ENCODE peak calls at places on chromosome 15, in four cellular contexts. X, J, P and G are unnamed samples.

GRCh38 chr15:74382004-74382816 is 14.8 kb upstream of the CYP11A1 start:
- DNase-seq in X (peak; percentile 92), J (peak; percentile 89), P (peak; percentile 59), G (peak; percentile 83)

GRCh38 chr15:100210338-100210737 is 131.4 kb downstream of the ADAMTS17 start:
- DNase-seq in X (peak; percentile 37), J (no peak), P (no peak), G (no peak)

GRCh38 chr15:80635953-80636352 is 59.2 kb upstream of the ABHD17C start:
- DNase-seq in X (no peak), J (no peak), P (no peak), G (no peak)

GRCh38 chr15:83581381-83581780 is 72.5 kb upstream of the ADAMTSL3 start:
- DNase-seq in X (no peak), J (no peak), P (no peak), G (no peak)

GRCh38 chr15:32870240-32871033 is 152.6 kb downstream of the GREM1 start:
- DNase-seq in X (peak; percentile 64), J (no peak), P (peak; percentile 99), G (peak; percentile 58)

GRCh38 chr15:33915571-33916407 is 52.5 kb upstream of the CHRM5 start:
- DNase-seq in X (no peak), J (no peak), P (no peak), G (no peak)

GRCh38 chr15:66114863-66115425 is 138.6 kb downstream of the MEGF11 start:
- DNase-seq in X (no peak), J (no peak), P (no peak), G (no peak)

GRCh38 chr15:47337106-47337505 is 380.2 kb upstream of the SEMA6D start:
- DNase-seq in X (no peak), J (no peak), P (no peak), G (no peak)

GRCh38 chr15:98123297-98123696 is 162.8 kb downstream of the ARRDC4 start:
- DNase-seq in X (no peak), J (no peak), P (no peak), G (no peak)

GRCh38 chr15:78620839-78621421 is at the start of gene CHRNA3:
- DNase-seq in X (no peak), J (no peak), P (no peak), G (no peak)

GRCh38 chr15:70083423-70083822 is 14.3 kb downstream of the TLE3 start:
- DNase-seq in X (no peak), J (peak; percentile 34), P (no peak), G (no peak)

GRCh38 chr15:68421798-68422402 is 10.1 kb downstream of the ITGA11 start:
- DNase-seq in X (no peak), J (no peak), P (no peak), G (no peak)

GRCh38 chr15:98455899-98456298 is 192.4 kb upstream of the IGF1R start:
- DNase-seq in X (no peak), J (no peak), P (no peak), G (peak; percentile 20)

GRCh38 chr15:89569090-89569745 is 6.1 kb upstream of the TICRR start:
- DNase-seq in X (no peak), J (no peak), P (no peak), G (no peak)

GRCh38 chr15:75029378-75030022 is 6.1 kb downstream of the PPCDC start:
- DNase-seq in X (peak; percentile 96), J (peak; percentile 95), P (peak; percentile 91), G (peak; percentile 20)

GRCh38 chr15:91055548-91056331 is 33.3 kb upstream of the VPS33B start:
- DNase-seq in X (peak; percentile 69), J (peak; percentile 54), P (peak; percentile 54), G (peak; percentile 37)

GRCh38 chr15:89575656-89576416 is 567 bp downstream of the TICRR start:
- DNase-seq in X (peak; percentile 71), J (peak; percentile 26), P (no peak), G (no peak)

GRCh38 chr15:64134322-64134829 is 17.2 kb upstream of the SNX22 start:
- DNase-seq in X (no peak), J (no peak), P (peak; percentile 61), G (no peak)

GRCh38 chr15:67267951-67268941 is 13.7 kb downstream of the IQCH start:
- DNase-seq in X (no peak), J (no peak), P (no peak), G (no peak)

GRCh38 chr15:89143503-89144162 is 55.4 kb downstream of the ABHD2 start:
- DNase-seq in X (no peak), J (no peak), P (peak; percentile 96), G (peak; percentile 63)